ENCODE peak calls at places on chromosomes 12 and 14, in six cellular contexts. G is breast epithelium; B is Peyer's patch; L is prostate gland; M is HepG2; T is CD8-positive, alpha-beta memory T cell. U is an unnamed sample.
A peak's percentile ranks its signal among the peaks of the same experiment; 100 is the strongest.

GRCh38 chr12:96493101-96493500 is 3.7 kb downstream of the CFAP54 start:
- DNase-seq in G (no peak), L (no peak), M (no peak), T (no peak), B (no peak), U (no peak)

GRCh38 chr14:65015391-65015790 is 28.7 kb downstream of the FNTB start:
- DNase-seq in B (no peak), M (no peak), T (no peak), L (peak; percentile 31), G (no peak), U (no peak)

GRCh38 chr12:114681149-114681849 is 2.7 kb downstream of the TBX3 start:
- DNase-seq in G (no peak), L (no peak), B (no peak), M (no peak), T (no peak), U (no peak)

GRCh38 chr14:51328942-51329350 is 88.9 kb downstream of the TMX1 start:
- DNase-seq in B (no peak), M (no peak), L (no peak), G (no peak), T (no peak), U (no peak)

GRCh38 chr12:105100207-105100985 is 7.1 kb upstream of the WASHC4 start:
- DNase-seq in L (no peak), G (no peak), M (no peak), B (no peak), T (no peak), U (no peak)

GRCh38 chr12:58847876-58848600 is 72.3 kb downstream of the LRIG3 start:
- DNase-seq in T (no peak), G (no peak), M (no peak), B (no peak), L (no peak), U (no peak)

GRCh38 chr12:92121826-92122225 is 23.8 kb downstream of the BTG1 start:
- DNase-seq in B (no peak), G (no peak), M (no peak), T (no peak), L (no peak), U (no peak)

GRCh38 chr14:71449316-71450055 is 482.7 kb upstream of the RGS6 start:
- DNase-seq in M (no peak), B (no peak), G (no peak), L (no peak), T (no peak), U (no peak)

GRCh38 chr12:3885179-3886094 is 12.2 kb upstream of the PARP11 start:
- DNase-seq in B (no peak), G (no peak), M (peak; percentile 36), L (peak; percentile 20), T (no peak), U (no peak)

GRCh38 chr12:82182601-82183000 is 175.6 kb downstream of the CCDC59 start:
- DNase-seq in L (no peak), M (no peak), T (no peak), G (no peak), B (no peak), U (no peak)

GRCh38 chr14:35197015-35197414 is 74.7 kb downstream of the PRORP start:
- DNase-seq in B (no peak), T (no peak), M (no peak), G (no peak), L (no peak), U (no peak)

GRCh38 chr12:7075518-7075917 is 15.0 kb downstream of the C1S start:
- DNase-seq in T (no peak), G (no peak), M (no peak), L (no peak), B (no peak), U (no peak)

GRCh38 chr14:88255798-88256197 is 67.3 kb downstream of the KCNK10 start:
- DNase-seq in B (no peak), L (no peak), M (no peak), G (no peak), T (no peak), U (no peak)

GRCh38 chr14:30854492-30854891 is 19.9 kb upstream of the COCH start:
- DNase-seq in B (no peak), M (no peak), L (no peak), T (no peak), G (no peak), U (no peak)

GRCh38 chr12:117361312-117361670 is at the start of gene NOS1:
- DNase-seq in M (no peak), T (no peak), G (no peak), L (no peak), B (no peak), U (no peak)

GRCh38 chr12:57131896-57132744 is 3.8 kb downstream of the LRP1 start:
- DNase-seq in B (no peak), L (no peak), G (no peak), M (no peak), T (no peak), U (no peak)

GRCh38 chr14:76641541-76641940 is 119.7 kb upstream of the VASH1 start:
- DNase-seq in T (no peak), B (no peak), L (no peak), M (no peak), G (no peak), U (no peak)

GRCh38 chr12:132178801-132179401 is 34.6 kb downstream of the NOC4L start:
- DNase-seq in B (no peak), T (no peak), G (no peak), M (no peak), L (peak; percentile 22), U (no peak)

GRCh38 chr14:84646791-84647500 is 883.0 kb upstream of the FLRT2 start:
- DNase-seq in T (no peak), G (no peak), B (no peak), L (no peak), M (no peak), U (no peak)

GRCh38 chr12:615620-616019 is 47.6 kb downstream of the NINJ2 start:
- DNase-seq in L (no peak), M (no peak), G (no peak), T (no peak), B (no peak), U (peak; percentile 72)

GRCh38 chr14:55537782-55538181 is 42.2 kb upstream of the KTN1 start:
- DNase-seq in M (no peak), T (no peak), B (no peak), L (no peak), G (no peak), U (no peak)

GRCh38 chr14:52922656-52923055 is 28.2 kb downstream of the FERMT2 start:
- DNase-seq in T (no peak), M (no peak), L (no peak), B (no peak), G (no peak), U (no peak)

GRCh38 chr14:23379331-23380196 is 2.7 kb downstream of the CMTM5 start:
- DNase-seq in B (peak; percentile 77), L (peak; percentile 83), G (peak; percentile 62), T (peak; percentile 49), M (peak; percentile 66), U (no peak)

GRCh38 chr12:42426733-42427132 is 100.8 kb downstream of the PPHLN1 start:
- DNase-seq in T (no peak), B (no peak), M (no peak), L (no peak), G (no peak), U (no peak)

DNA sequence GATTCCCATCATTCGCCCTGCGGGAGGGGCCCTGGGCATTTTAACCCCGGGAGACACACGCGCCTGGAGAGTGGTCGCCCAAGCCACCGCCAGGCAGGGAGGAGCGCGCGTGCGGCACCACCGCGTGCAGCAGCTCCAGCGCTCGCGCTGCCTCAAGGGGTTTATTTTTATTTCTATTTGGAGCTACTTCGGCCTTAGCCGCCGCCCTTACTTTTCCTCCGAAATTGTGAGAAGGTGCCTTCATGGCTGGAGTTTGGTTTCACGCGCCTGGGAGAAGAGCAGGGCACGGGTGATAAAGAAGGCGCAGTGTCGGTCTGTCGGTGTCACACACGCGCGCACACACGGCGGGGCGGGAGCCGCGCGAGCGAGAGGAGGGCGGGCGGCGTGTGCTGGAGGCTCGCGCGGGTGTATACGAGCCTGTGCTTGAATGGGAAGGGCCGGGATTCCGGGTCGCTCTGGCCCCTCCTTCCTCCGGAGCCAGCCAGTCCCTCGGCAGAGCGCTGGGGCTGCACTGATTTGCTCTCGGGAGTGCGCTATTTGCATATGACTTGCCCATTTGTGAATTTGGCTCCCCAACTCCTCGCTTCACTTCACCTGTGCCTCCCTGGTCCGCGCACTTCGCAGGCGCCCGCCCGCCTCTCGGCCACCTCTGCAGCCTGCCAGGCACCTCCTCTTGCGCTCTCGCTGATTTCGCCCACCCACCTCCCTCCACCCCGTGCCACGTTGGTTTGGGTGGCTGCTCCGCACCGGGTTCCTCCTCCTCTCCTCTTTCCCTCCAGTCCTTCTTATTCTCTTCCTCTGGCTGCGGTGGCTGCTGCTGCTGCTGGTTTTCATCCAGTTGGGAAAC is 932.3 kb downstream of the DIO2 start:
- DNase-seq in T (no peak), M (peak; percentile 27), G (peak; percentile 86), L (peak; percentile 92), B (peak; percentile 74), U (peak; percentile 52)
- H3K27me3 ChIP-seq in T (no peaks in the 10 kb centered on the region), M (peaks cover 26% of the 10 kb centered on the region), G (peaks cover 15% of the 10 kb centered on the region), L (no peaks in the 10 kb centered on the region), B (no peaks in the 10 kb centered on the region), U (peaks cover 41% of the 10 kb centered on the region)

GRCh38 chr12:76081909-76082308 is 2.6 kb downstream of the NAP1L1 start:
- DNase-seq in T (no peak), L (no peak), G (no peak), M (no peak), B (no peak), U (no peak)
- H3K27ac ChIP-seq in T (no peak overlapping the region), L (no peak overlapping the region), G (no peak overlapping the region), M (no peak overlapping the region), B (no peak overlapping the region), U (peak overlapping the region; percentile 95)

DNA sequence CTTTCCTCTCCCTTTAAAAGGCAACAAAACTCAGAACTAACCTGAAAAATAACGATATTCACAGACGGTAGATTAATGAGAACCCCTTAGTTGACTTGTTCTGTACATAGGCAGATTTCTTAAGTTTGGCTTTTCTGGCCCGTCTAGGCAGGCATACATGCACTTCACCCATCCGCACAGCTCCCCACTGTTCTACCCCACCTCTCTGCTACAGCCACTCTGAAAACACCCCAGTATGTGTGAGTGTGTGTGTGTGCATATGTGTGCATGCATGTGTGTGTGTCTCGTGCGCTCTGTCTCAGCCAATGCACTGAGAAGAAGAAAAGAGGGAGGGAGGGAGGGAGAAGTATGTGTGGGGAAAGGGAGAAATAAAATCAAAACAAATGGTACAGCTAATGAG is 1.9 kb upstream of the LMO3 start:
- DNase-seq in M (no peak), B (no peak), L (no peak), T (no peak), G (no peak), U (no peak)
- H3K4me1 ChIP-seq in M (peaks cover 35% of the 10 kb centered on the region), B (no peaks in the 10 kb centered on the region), L (no peaks in the 10 kb centered on the region), T (no peaks in the 10 kb centered on the region), G (no peaks in the 10 kb centered on the region), U (no peaks in the 10 kb centered on the region)

DNA sequence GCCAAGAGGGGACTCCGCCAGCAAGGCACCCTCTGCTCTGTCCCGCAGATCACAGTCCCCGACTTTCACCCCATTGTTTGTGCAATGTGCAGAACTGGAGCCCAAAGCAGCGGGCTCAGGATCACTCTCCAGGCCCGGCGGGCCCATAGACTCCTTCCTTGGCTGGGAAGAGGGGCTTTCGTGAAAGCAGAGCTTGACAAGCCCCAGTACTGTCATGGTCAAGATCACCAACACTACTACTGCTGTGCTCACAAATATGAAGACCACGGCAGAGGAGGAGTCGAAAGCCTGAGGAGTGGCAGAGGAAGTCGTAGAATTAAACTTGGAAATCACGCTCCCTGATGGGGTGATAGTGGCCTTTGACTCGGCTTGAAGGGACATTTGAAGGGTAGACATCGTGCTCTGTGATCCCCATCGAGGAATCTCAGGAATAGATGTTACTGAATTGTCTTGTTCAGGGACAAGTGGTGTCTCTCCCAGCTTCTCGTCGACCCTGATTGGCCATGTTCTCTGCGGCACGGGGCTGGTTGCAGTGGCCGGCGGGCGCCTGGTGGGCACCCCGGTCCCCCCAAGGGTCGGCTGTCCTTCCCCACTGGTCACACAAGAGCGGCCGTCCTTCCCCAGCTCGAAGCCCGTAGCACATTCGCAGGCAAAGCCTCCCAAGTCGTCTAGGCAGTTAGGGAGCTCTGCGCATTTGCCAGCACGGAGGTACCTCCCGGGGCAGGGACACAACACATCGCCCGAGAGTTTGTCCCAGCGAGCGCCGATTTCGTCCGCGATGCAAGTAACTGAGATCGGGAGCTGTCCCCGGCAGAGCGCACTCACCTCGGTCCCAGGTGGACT is 1.1 kb downstream of the CLEC14A start:
- DNase-seq in G (no peak), M (no peak), B (peak; percentile 43), T (no peak), L (no peak), U (no peak)
- H3K27me3 ChIP-seq in G (peaks cover 21% of the 10 kb centered on the region), M (no peaks in the 10 kb centered on the region), B (peaks cover 14% of the 10 kb centered on the region), T (no peaks in the 10 kb centered on the region), L (peaks cover 2% of the 10 kb centered on the region), U (peaks cover 9% of the 10 kb centered on the region)

U was measured in gastrocnemius medialis.